ENCODE peak calls at places on chromosomes 2 and 18, in eight cellular contexts. One of them, this sample, is unnamed.

GRCh38 chr2:239625913-239626734 is 225.3 kb upstream of the HDAC4 start:
- DNase-seq in uterus: no peak
- DNase-seq in transverse colon: no peak
- DNase-seq in IMR-90: no peak
- DNase-seq in Peyer's patch: no peak
- DNase-seq in breast epithelium: no peak
- DNase-seq in body of pancreas: no peak
- DNase-seq in prostate gland: no peak
- DNase-seq in this sample: no peak

GRCh38 chr2:86078801-86079545 is 26.7 kb downstream of the POLR1A start:
- DNase-seq in transverse colon: peak
- DNase-seq in Peyer's patch: peak
- DNase-seq in IMR-90: peak
- DNase-seq in breast epithelium: no peak
- DNase-seq in prostate gland: peak
- DNase-seq in uterus: peak
- DNase-seq in body of pancreas: peak
- DNase-seq in this sample: peak

GRCh38 chr18:4511166-4511565 is 56.1 kb upstream of the DLGAP1 start:
- DNase-seq in breast epithelium: no peak
- DNase-seq in uterus: no peak
- DNase-seq in body of pancreas: no peak
- DNase-seq in transverse colon: no peak
- DNase-seq in prostate gland: no peak
- DNase-seq in Peyer's patch: no peak
- DNase-seq in IMR-90: no peak
- DNase-seq in this sample: no peak

GRCh38 chr18:286515-287310 is 18.9 kb upstream of the THOC1 start:
- DNase-seq in Peyer's patch: no peak
- DNase-seq in prostate gland: no peak
- DNase-seq in body of pancreas: no peak
- DNase-seq in IMR-90: peak
- DNase-seq in transverse colon: no peak
- DNase-seq in breast epithelium: no peak
- DNase-seq in uterus: no peak
- DNase-seq in this sample: no peak

GRCh38 chr2:135744761-135745314 is 3.2 kb downstream of the UBXN4 start:
- DNase-seq in breast epithelium: no peak
- DNase-seq in uterus: no peak
- DNase-seq in transverse colon: no peak
- DNase-seq in body of pancreas: peak
- DNase-seq in prostate gland: no peak
- DNase-seq in Peyer's patch: no peak
- DNase-seq in IMR-90: peak
- DNase-seq in this sample: no peak

GRCh38 chr18:49857708-49858107 is 44.4 kb upstream of the ACAA2 start:
- DNase-seq in IMR-90: no peak
- DNase-seq in body of pancreas: no peak
- DNase-seq in breast epithelium: no peak
- DNase-seq in Peyer's patch: no peak
- DNase-seq in transverse colon: no peak
- DNase-seq in uterus: no peak
- DNase-seq in prostate gland: no peak
- DNase-seq in this sample: no peak

GRCh38 chr2:230318190-230319121 is 8.5 kb upstream of the SP140L start:
- DNase-seq in breast epithelium: no peak
- DNase-seq in prostate gland: no peak
- DNase-seq in IMR-90: no peak
- DNase-seq in Peyer's patch: no peak
- DNase-seq in uterus: no peak
- DNase-seq in transverse colon: no peak
- DNase-seq in body of pancreas: no peak
- DNase-seq in this sample: no peak

GRCh38 chr18:23257686-23258565 is 122.6 kb downstream of the CABLES1 start:
- DNase-seq in transverse colon: no peak
- DNase-seq in uterus: no peak
- DNase-seq in breast epithelium: no peak
- DNase-seq in IMR-90: peak
- DNase-seq in Peyer's patch: no peak
- DNase-seq in prostate gland: no peak
- DNase-seq in body of pancreas: no peak
- DNase-seq in this sample: no peak

GRCh38 chr18:59884331-59884730 is 15.5 kb upstream of the PMAIP1 start:
- DNase-seq in Peyer's patch: no peak
- DNase-seq in prostate gland: no peak
- DNase-seq in transverse colon: no peak
- DNase-seq in IMR-90: no peak
- DNase-seq in breast epithelium: no peak
- DNase-seq in uterus: no peak
- DNase-seq in body of pancreas: no peak
- DNase-seq in this sample: no peak

GRCh38 chr2:170533156-170533555 is 182.0 kb upstream of the SP5 start:
- DNase-seq in breast epithelium: no peak
- DNase-seq in Peyer's patch: no peak
- DNase-seq in prostate gland: no peak
- DNase-seq in body of pancreas: no peak
- DNase-seq in transverse colon: no peak
- DNase-seq in IMR-90: no peak
- DNase-seq in uterus: no peak
- DNase-seq in this sample: no peak

DNA sequence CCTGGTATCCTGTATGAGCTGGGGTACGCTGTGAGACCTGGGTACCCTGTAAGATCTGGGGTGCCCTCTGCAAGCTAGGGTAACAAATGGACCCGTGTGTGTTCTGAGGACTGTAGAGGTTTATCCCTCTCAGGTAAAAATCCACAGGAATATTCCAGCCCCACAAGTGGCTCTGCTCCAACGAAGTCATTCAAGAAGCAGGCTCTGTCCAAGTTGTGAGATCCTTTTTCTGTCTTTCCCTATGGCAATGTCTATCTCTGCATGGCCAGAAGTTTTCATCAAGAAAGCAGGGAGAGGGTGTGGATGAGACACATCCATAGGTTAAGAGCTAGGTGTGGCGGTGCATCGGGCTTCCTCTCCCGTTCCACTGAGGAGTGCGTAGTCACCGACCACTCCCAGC is 43.0 kb downstream of the PTGR3 start:
- DNase-seq in IMR-90: no peak
- DNase-seq in body of pancreas: no peak
- DNase-seq in transverse colon: no peak
- DNase-seq in breast epithelium: no peak
- DNase-seq in uterus: no peak
- DNase-seq in prostate gland: no peak
- DNase-seq in Peyer's patch: no peak
- DNase-seq in this sample: no peak
- TF ChIP-seq POLR2A in IMR-90: no peak
- TF ChIP-seq POLR2A in body of pancreas: no peak
- TF ChIP-seq POLR2A in transverse colon: no peak
- TF ChIP-seq POLR2A in breast epithelium: no peak
- TF ChIP-seq POLR2A in uterus: no peak
- TF ChIP-seq POLR2A in prostate gland: no peak
- TF ChIP-seq POLR2A in Peyer's patch: no peak
- TF ChIP-seq POLR2A in this sample: no peak

GRCh38 chr2:236449167-236449586 is 120.4 kb upstream of the ACKR3 start:
- DNase-seq in IMR-90: no peak
- DNase-seq in body of pancreas: peak
- DNase-seq in prostate gland: peak
- DNase-seq in breast epithelium: peak
- DNase-seq in transverse colon: no peak
- DNase-seq in Peyer's patch: no peak
- DNase-seq in uterus: no peak
- DNase-seq in this sample: no peak

GRCh38 chr2:236446521-236446920 is 123.1 kb upstream of the ACKR3 start:
- DNase-seq in Peyer's patch: no peak
- DNase-seq in IMR-90: no peak
- DNase-seq in prostate gland: no peak
- DNase-seq in uterus: no peak
- DNase-seq in transverse colon: no peak
- DNase-seq in body of pancreas: no peak
- DNase-seq in breast epithelium: no peak
- DNase-seq in this sample: no peak

GRCh38 chr2:236444187-236444586 is 125.4 kb upstream of the ACKR3 start:
- DNase-seq in uterus: no peak
- DNase-seq in IMR-90: no peak
- DNase-seq in breast epithelium: no peak
- DNase-seq in body of pancreas: no peak
- DNase-seq in Peyer's patch: no peak
- DNase-seq in prostate gland: no peak
- DNase-seq in transverse colon: no peak
- DNase-seq in this sample: no peak

GRCh38 chr2:236440110-236440881 is 129.3 kb upstream of the ACKR3 start:
- DNase-seq in Peyer's patch: no peak
- DNase-seq in prostate gland: no peak
- DNase-seq in body of pancreas: no peak
- DNase-seq in breast epithelium: no peak
- DNase-seq in uterus: no peak
- DNase-seq in IMR-90: no peak
- DNase-seq in transverse colon: no peak
- DNase-seq in this sample: no peak

GRCh38 chr2:236445678-236446077 is 123.9 kb upstream of the ACKR3 start:
- DNase-seq in breast epithelium: no peak
- DNase-seq in uterus: no peak
- DNase-seq in transverse colon: no peak
- DNase-seq in IMR-90: no peak
- DNase-seq in Peyer's patch: no peak
- DNase-seq in prostate gland: no peak
- DNase-seq in body of pancreas: no peak
- DNase-seq in this sample: no peak
- TF ChIP-seq POLR2A in breast epithelium: no peak
- TF ChIP-seq POLR2A in uterus: no peak
- TF ChIP-seq POLR2A in transverse colon: no peak
- TF ChIP-seq POLR2A in IMR-90: no peak
- TF ChIP-seq POLR2A in Peyer's patch: no peak
- TF ChIP-seq POLR2A in prostate gland: no peak
- TF ChIP-seq POLR2A in body of pancreas: no peak
- TF ChIP-seq POLR2A in this sample: no peak

GRCh38 chr2:10777842-10778723 is 34.5 kb downstream of the PDIA6 start:
- DNase-seq in uterus: no peak
- DNase-seq in breast epithelium: no peak
- DNase-seq in Peyer's patch: no peak
- DNase-seq in transverse colon: no peak
- DNase-seq in IMR-90: no peak
- DNase-seq in prostate gland: no peak
- DNase-seq in body of pancreas: no peak
- DNase-seq in this sample: no peak

GRCh38 chr2:10778724-10779115 is 33.9 kb downstream of the PDIA6 start:
- DNase-seq in body of pancreas: no peak
- DNase-seq in uterus: no peak
- DNase-seq in Peyer's patch: no peak
- DNase-seq in IMR-90: no peak
- DNase-seq in breast epithelium: no peak
- DNase-seq in prostate gland: no peak
- DNase-seq in transverse colon: no peak
- DNase-seq in this sample: no peak

GRCh38 chr2:10781746-10782145 is 30.8 kb downstream of the PDIA6 start:
- DNase-seq in prostate gland: no peak
- DNase-seq in Peyer's patch: no peak
- DNase-seq in body of pancreas: no peak
- DNase-seq in uterus: no peak
- DNase-seq in IMR-90: no peak
- DNase-seq in transverse colon: no peak
- DNase-seq in breast epithelium: no peak
- DNase-seq in this sample: no peak

GRCh38 chr2:10779776-10780490 is 32.7 kb downstream of the PDIA6 start:
- DNase-seq in prostate gland: no peak
- DNase-seq in Peyer's patch: no peak
- DNase-seq in breast epithelium: no peak
- DNase-seq in body of pancreas: no peak
- DNase-seq in transverse colon: no peak
- DNase-seq in IMR-90: no peak
- DNase-seq in uterus: no peak
- DNase-seq in this sample: no peak

GRCh38 chr2:10780491-10780820 is 32.1 kb downstream of the PDIA6 start:
- DNase-seq in breast epithelium: no peak
- DNase-seq in body of pancreas: no peak
- DNase-seq in IMR-90: no peak
- DNase-seq in Peyer's patch: no peak
- DNase-seq in transverse colon: no peak
- DNase-seq in uterus: no peak
- DNase-seq in prostate gland: no peak
- DNase-seq in this sample: no peak
- TF ChIP-seq POLR2A in breast epithelium: no peak
- TF ChIP-seq POLR2A in body of pancreas: no peak
- TF ChIP-seq POLR2A in IMR-90: no peak
- TF ChIP-seq POLR2A in Peyer's patch: no peak
- TF ChIP-seq POLR2A in transverse colon: no peak
- TF ChIP-seq POLR2A in uterus: no peak
- TF ChIP-seq POLR2A in prostate gland: no peak
- TF ChIP-seq POLR2A in this sample: no peak

GRCh38 chr2:172084734-172085459 is 410 bp upstream of the DLX1 start:
- DNase-seq in prostate gland: no peak
- DNase-seq in transverse colon: peak
- DNase-seq in IMR-90: peak
- DNase-seq in Peyer's patch: peak
- DNase-seq in body of pancreas: peak
- DNase-seq in uterus: peak
- DNase-seq in breast epithelium: no peak
- DNase-seq in this sample: peak
- TF ChIP-seq POLR2A in prostate gland: no peak
- TF ChIP-seq POLR2A in transverse colon: no peak
- TF ChIP-seq POLR2A in IMR-90: peak
- TF ChIP-seq POLR2A in Peyer's patch: no peak
- TF ChIP-seq POLR2A in body of pancreas: no peak
- TF ChIP-seq POLR2A in uterus: no peak
- TF ChIP-seq POLR2A in breast epithelium: no peak
- TF ChIP-seq POLR2A in this sample: peak

GRCh38 chr2:118186110-118186857 is 98.0 kb downstream of the INSIG2 start:
- DNase-seq in transverse colon: peak
- DNase-seq in IMR-90: peak
- DNase-seq in uterus: peak
- DNase-seq in breast epithelium: peak
- DNase-seq in body of pancreas: peak
- DNase-seq in Peyer's patch: peak
- DNase-seq in prostate gland: peak
- DNase-seq in this sample: peak
- TF ChIP-seq POLR2A in transverse colon: peak
- TF ChIP-seq POLR2A in IMR-90: peak
- TF ChIP-seq POLR2A in uterus: peak
- TF ChIP-seq POLR2A in breast epithelium: peak
- TF ChIP-seq POLR2A in body of pancreas: peak
- TF ChIP-seq POLR2A in Peyer's patch: peak
- TF ChIP-seq POLR2A in prostate gland: peak
- TF ChIP-seq POLR2A in this sample: peak

DNA sequence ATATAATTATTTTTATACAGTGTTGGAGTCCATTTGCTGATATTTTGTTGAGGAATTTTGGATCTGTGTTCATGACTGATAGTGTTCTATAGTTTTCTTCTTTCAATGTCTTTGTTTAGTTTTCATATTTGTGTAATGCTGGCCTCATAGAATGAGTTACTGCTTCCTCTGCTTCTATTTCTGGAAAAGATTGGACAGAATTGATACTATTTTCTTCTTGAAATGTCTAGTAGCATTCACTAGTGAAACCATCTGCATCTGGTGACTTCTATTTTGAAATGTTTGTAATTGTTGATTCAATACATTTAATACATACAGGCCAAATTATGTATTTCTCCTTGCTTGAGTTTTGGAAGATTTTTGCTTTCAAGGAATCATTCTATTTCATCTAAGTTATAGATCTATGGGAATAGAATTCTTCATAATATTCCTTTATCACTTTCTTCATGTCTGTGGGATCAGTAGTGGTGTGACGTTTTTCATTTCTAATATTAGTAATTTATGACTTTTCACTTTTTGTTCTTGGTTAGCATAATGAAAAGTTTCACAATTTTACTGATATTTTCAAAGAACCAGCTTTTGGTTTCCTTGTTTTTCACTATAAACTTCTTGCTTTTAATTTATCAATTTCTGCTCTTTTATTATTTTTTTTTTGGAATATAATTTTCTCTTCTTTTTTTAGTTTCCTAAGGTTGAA is 509.9 kb upstream of the VRK2 start:
- DNase-seq in Peyer's patch: no peak
- DNase-seq in breast epithelium: no peak
- DNase-seq in prostate gland: no peak
- DNase-seq in IMR-90: no peak
- DNase-seq in uterus: no peak
- DNase-seq in transverse colon: no peak
- DNase-seq in body of pancreas: no peak
- DNase-seq in this sample: no peak
- TF ChIP-seq POLR2A in Peyer's patch: no peak
- TF ChIP-seq POLR2A in breast epithelium: no peak
- TF ChIP-seq POLR2A in prostate gland: no peak
- TF ChIP-seq POLR2A in IMR-90: no peak
- TF ChIP-seq POLR2A in uterus: no peak
- TF ChIP-seq POLR2A in transverse colon: no peak
- TF ChIP-seq POLR2A in body of pancreas: no peak
- TF ChIP-seq POLR2A in this sample: no peak

This sample was measured in gastrocnemius medialis.